ENCODE peak calls at places on chromosomes 13 and 19, in six cellular contexts. U is spleen, E is ovary, H is pancreas, P is left ventricle myocardium inferior, A is IMR-90. O is an unnamed sample. For H3K4me1, the result is how much of the 10 kb centered on the place peaks cover.

GRCh38 chr13:62293081-62293480 is 877.4 kb upstream of the PCDH20 start:
- DNase-seq in U (no peak), A (peak), H (no peak), E (no peak), P (no peak), O (no peak)

GRCh38 chr13:45728759-45729158 is 26.6 kb downstream of the CBY2 start:
- DNase-seq in E (no peak), H (no peak), P (no peak), U (no peak), A (no peak), O (no peak)

GRCh38 chr13:47480941-47481340 is 520.1 kb downstream of the SUCLA2 start:
- DNase-seq in E (no peak), P (no peak), H (no peak), A (no peak), U (no peak), O (no peak)

GRCh38 chr13:42495256-42495655 is 78.7 kb upstream of the TNFSF11 start:
- DNase-seq in P (no peak), U (no peak), E (no peak), H (no peak), A (no peak), O (no peak)

GRCh38 chr19:46629546-46630025 is 4.7 kb upstream of the PTGIR start:
- DNase-seq in E (no peak), U (peak), H (peak), A (no peak), P (no peak), O (no peak)

GRCh38 chr13:27353653-27354052 is 70.8 kb upstream of the GTF3A start:
- DNase-seq in H (no peak), P (no peak), A (no peak), E (no peak), U (no peak), O (no peak)

GRCh38 chr13:33172911-33173310 is 112.6 kb downstream of the STARD13 start:
- DNase-seq in H (no peak), E (no peak), P (no peak), U (no peak), A (no peak), O (no peak)

GRCh38 chr13:113452942-113453901 is at the start of gene ADPRHL1:
- DNase-seq in H (peak), P (peak), U (no peak), E (no peak), A (no peak), O (no peak)

GRCh38 chr19:18158471-18158870 is 5.5 kb downstream of the PIK3R2 start:
- DNase-seq in A (no peak), E (no peak), H (no peak), P (no peak), U (no peak), O (no peak)

GRCh38 chr13:99258210-99258860 is at the start of gene GPR18:
- DNase-seq in A (peak), H (no peak), P (no peak), U (no peak), E (no peak), O (no peak)

GRCh38 chr13:43698743-43699142 is 88.0 kb downstream of the ENOX1 start:
- DNase-seq in U (no peak), P (no peak), H (no peak), A (peak), E (no peak), O (no peak)

GRCh38 chr19:409515-410242 is 732 bp upstream of the C2CD4C start:
- DNase-seq in P (no peak), A (no peak), U (peak), E (peak), H (peak), O (no peak)

GRCh38 chr19:49542446-49542845 is 14.6 kb downstream of the RCN3 start:
- DNase-seq in P (no peak), E (no peak), A (no peak), U (no peak), H (no peak), O (no peak)

GRCh38 chr19:53910170-53910518 is 1.1 kb downstream of the CACNG7 start:
- DNase-seq in U (no peak), H (no peak), P (no peak), E (no peak), A (no peak), O (no peak)

GRCh38 chr13:37187110-37187509 is 81.6 kb upstream of the CSNK1A1L start:
- DNase-seq in P (no peak), A (no peak), U (no peak), H (no peak), E (no peak), O (no peak)

GRCh38 chr19:8640402-8641004 is 10.1 kb downstream of the NFILZ start:
- DNase-seq in E (no peak), H (no peak), A (no peak), P (peak), U (peak), O (peak)

GRCh38 chr13:46101488-46102289 is 3.1 kb downstream of the CPB2 start:
- DNase-seq in E (no peak), U (no peak), A (no peak), P (no peak), H (no peak), O (no peak)

GRCh38 chr19:49766938-49767315 is at the start of gene AP2A1:
- DNase-seq in E (no peak), H (no peak), P (no peak), A (no peak), U (no peak), O (no peak)

GRCh38 chr19:1038995-1039645 is 787 bp upstream of the ABCA7 start:
- DNase-seq in E (no peak), P (no peak), A (peak), H (no peak), U (peak), O (no peak)

GRCh38 chr13:71856548-71856947 is 10.5 kb downstream of the DACH1 start:
- DNase-seq in A (no peak), U (no peak), E (no peak), H (no peak), P (no peak), O (no peak)

GRCh38 chr19:19451429-19452240 is 46.2 kb downstream of the GATAD2A start:
- DNase-seq in H (no peak), A (no peak), P (no peak), E (no peak), U (no peak), O (peak)

GRCh38 chr19:51387924-51388389 is at the start of gene LIM2:
- DNase-seq in E (no peak), H (no peak), P (no peak), U (peak), A (no peak), O (no peak)

GRCh38 chr13:98959775-98960325 is 18.0 kb downstream of the DOCK9 start:
- DNase-seq in E (no peak), H (no peak), P (no peak), U (no peak), A (no peak), O (no peak)

GRCh38 chr19:49999371-50000010 is 25.7 kb downstream of the VRK3 start:
- DNase-seq in P (no peak), E (no peak), A (no peak), H (no peak), U (no peak), O (no peak)

GRCh38 chr19:19061491-19061890 is 2.3 kb upstream of the SLC25A42 start:
- DNase-seq in P (peak), A (no peak), H (peak), U (no peak), E (no peak), O (no peak)

GRCh38 chr19:19997656-19998268 is 41.5 kb downstream of the ZNF682 start:
- DNase-seq in P (peak), U (no peak), E (no peak), A (no peak), H (peak), O (no peak)

GRCh38 chr19:677201-677600 is 1.0 kb downstream of the FSTL3 start:
- DNase-seq in P (peak), A (peak), E (peak), H (peak), U (no peak), O (peak)

GRCh38 chr19:28554321-28555091 is 658.4 kb downstream of the UQCRFS1 start:
- DNase-seq in H (no peak), E (no peak), A (no peak), P (no peak), U (no peak), O (peak)

GRCh38 chr19:44848036-44848804 is 2.1 kb downstream of the NECTIN2 start:
- DNase-seq in U (no peak), H (no peak), A (peak), E (peak), P (no peak), O (no peak)

GRCh38 chr13:35990196-35990595 is 141.0 kb downstream of the DCLK1 start:
- DNase-seq in P (no peak), U (no peak), E (no peak), H (no peak), A (no peak), O (no peak)

GRCh38 chr13:24276310-24276709 is 33.1 kb upstream of the C1QTNF9 start:
- DNase-seq in H (no peak), E (no peak), A (no peak), P (no peak), U (no peak), O (no peak)

GRCh38 chr13:97573011-97573410 is 139.0 kb downstream of the RAP2A start:
- DNase-seq in U (no peak), H (no peak), P (no peak), A (peak), E (no peak), O (no peak)

GRCh38 chr13:86601351-86601750 is 802.1 kb upstream of the SLITRK6 start:
- DNase-seq in E (no peak), P (no peak), H (no peak), U (no peak), A (peak), O (no peak)

GRCh38 chr13:29170451-29171082 is 350.4 kb downstream of the MTUS2 start:
- DNase-seq in U (no peak), E (no peak), P (no peak), H (no peak), A (no peak), O (no peak)

GRCh38 chr19:18385675-18386542 is at the start of gene GDF15:
- DNase-seq in H (peak), P (peak), U (peak), A (peak), E (peak), O (peak)

GRCh38 chr19:15498910-15499309 is 9.4 kb upstream of the CYP4F22 start:
- DNase-seq in P (no peak), A (no peak), U (no peak), H (no peak), E (no peak), O (no peak)

GRCh38 chr19:45211751-45212381 is 33.3 kb downstream of the BLOC1S3 start:
- DNase-seq in A (no peak), P (peak), H (peak), E (peak), U (peak), O (peak)

GRCh38 chr19:7228935-7229541 is 65.2 kb downstream of the INSR start:
- DNase-seq in U (no peak), A (no peak), P (no peak), E (no peak), H (no peak), O (no peak)
- H3K4me1 ChIP-seq in U (under half), A (under half), P (half or more), E (under half), H (under half), O (under half)

GRCh38 chr19:36421749-36422481 is 3.5 kb upstream of the ZFP82 start:
- DNase-seq in P (no peak), U (peak), E (no peak), A (no peak), H (peak), O (no peak)
- H3K4me3 ChIP-seq in P (peak), U (peak), E (peak), A (peak), H (no peak), O (peak)

GRCh38 chr19:5719961-5720790 is at the start of the genes CATSPERD and LONP1:
- DNase-seq in U (peak), A (peak), H (peak), E (peak), P (peak), O (peak)

GRCh38 chr19:5718032-5718578 is 1.8 kb downstream of the LONP1 start:
- DNase-seq in A (peak), E (no peak), H (no peak), U (no peak), P (no peak), O (no peak)

GRCh38 chr19:5717215-5717614 is 2.7 kb downstream of the LONP1 start:
- DNase-seq in H (no peak), U (no peak), P (no peak), A (no peak), E (no peak), O (no peak)

GRCh38 chr19:5718579-5719273 is 1.2 kb downstream of the LONP1 start:
- DNase-seq in P (no peak), A (peak), E (no peak), H (no peak), U (no peak), O (no peak)

DNA sequence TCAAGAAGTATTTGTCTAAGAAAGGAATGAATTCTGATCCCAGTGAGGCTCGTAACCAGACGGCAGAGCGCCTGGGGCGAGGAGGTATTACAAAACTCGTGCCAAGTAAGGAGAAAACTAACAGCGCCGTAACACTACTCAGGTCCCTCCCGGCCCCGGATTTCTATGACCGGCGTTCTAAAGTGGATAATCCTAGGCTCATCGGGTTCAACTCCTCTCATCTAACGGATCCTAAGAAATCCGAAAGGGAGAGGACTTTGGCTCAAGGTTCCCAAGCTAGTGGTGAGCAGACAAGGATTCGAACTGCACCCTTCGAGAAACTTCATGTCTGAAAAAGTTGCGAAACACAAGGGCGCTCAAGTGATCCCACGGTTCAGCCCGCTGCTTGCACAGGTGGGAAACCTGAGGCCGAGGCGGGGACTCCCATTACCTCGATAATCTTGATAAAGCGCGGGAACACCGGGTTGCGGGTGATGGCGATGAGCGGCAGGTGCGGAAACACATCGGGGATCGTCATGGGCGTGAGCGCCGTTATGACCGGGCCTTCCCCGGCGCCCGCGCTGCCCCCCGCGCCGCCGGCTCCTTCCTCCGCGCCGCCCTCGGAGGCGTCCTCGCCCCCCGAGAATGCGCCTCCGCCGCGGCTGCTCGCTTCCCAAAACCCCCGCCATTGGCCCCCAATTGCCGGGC is 529 bp downstream of the LONP1 start:
- DNase-seq in U (no peak), A (peak), E (no peak), H (no peak), P (no peak), O (no peak)
- TF ChIP-seq CTCF in U (no peak), A (no peak), E (no peak), H (no peak), P (no peak), O (no peak)

DNA sequence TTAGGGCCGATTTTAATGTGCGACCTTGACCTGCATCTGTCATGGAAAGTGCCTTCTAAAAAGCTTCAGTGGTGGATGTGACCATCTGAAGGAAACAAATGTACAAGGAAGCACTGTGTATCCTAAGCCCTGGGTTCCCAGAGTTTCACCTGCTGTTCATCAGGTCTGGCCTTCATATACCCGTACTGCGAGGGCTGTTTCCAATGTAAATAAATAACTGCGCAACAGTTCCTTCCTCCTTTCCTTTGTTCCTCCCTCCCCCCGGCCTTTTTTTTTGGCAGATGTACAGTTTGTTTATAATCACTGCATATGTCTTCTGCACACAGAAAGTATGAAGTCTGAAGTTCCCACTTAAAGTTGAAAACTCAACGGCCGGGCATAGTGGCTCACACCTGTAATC is 5.2 kb downstream of the FAAP24 start:
- DNase-seq in U (no peak), E (no peak), H (no peak), A (peak), P (no peak), O (no peak)
- H3K4me1 ChIP-seq in U (under half), E (under half), H (under half), A (under half), P (under half), O (under half)

GRCh38 chr19:38467541-38468525 is 34.3 kb downstream of the RYR1 start:
- DNase-seq in U (no peak), E (no peak), A (no peak), P (no peak), H (no peak), O (no peak)
- H3K4me3 ChIP-seq in U (no peak), E (no peak), A (no peak), P (no peak), H (no peak), O (no peak)

DNA sequence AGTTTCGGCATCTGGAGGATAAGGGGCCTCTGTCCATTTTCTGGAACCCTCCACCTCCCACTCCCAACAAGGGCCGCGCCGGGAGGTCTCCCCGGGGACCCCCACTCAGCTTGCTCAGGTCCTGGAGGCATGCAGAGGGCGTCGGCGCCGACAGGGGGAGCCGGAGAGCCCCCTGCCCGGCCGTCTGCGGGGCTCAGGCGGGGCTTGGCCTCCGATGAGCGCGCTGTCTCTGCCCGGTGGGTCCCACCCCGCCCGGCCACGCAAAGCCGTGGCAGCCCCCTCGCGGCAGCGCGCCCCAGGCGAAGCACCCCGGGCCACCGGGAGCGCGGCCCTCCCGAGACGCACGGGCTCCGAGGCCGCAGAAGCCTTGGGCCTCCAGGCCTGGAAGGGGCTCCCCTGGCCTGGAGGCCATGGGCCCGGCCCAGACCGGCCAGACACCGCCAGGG is 149.7 kb upstream of the ZNF536 start:
- DNase-seq in E (no peak), P (no peak), H (peak), U (no peak), A (no peak), O (no peak)
- TF ChIP-seq CTCF in E (no peak), P (peak), H (peak), U (peak), A (peak), O (peak)

GRCh38 chr13:75766636-75767035 is 130.5 kb downstream of the LMO7 start:
- DNase-seq in E (no peak), A (no peak), U (no peak), H (no peak), P (no peak), O (no peak)
- H3K4me1 ChIP-seq in E (under half), A (under half), U (under half), H (under half), P (half or more), O (under half)

GRCh38 chr19:23772668-23773063 is 14.0 kb upstream of the ZNF681 start:
- DNase-seq in H (no peak), U (no peak), E (no peak), P (no peak), A (no peak), O (no peak)
- H3K4me3 ChIP-seq in H (no peak), U (no peak), E (no peak), P (no peak), A (no peak), O (no peak)

GRCh38 chr19:56547535-56547934 is 8.8 kb downstream of the ZFP28 start:
- DNase-seq in H (no peak), A (no peak), U (no peak), E (no peak), P (no peak), O (no peak)
- TF ChIP-seq CTCF in H (no peak), A (no peak), U (no peak), E (no peak), P (no peak), O (no peak)